ENCODE peak calls at places on chromosomes 5 and 9, in six cellular contexts. G, W, K, S, C and O are unnamed samples. For H3K4me1, the result is how much of the 10 kb centered on the place peaks cover.

GRCh38 chr9:92709240-92709639 is 39.3 kb upstream of the IPPK start:
- DNase-seq in W (no peak), C (no peak), G (no peak), K (no peak), S (no peak), O (no peak)

GRCh38 chr9:83266618-83267543 is 203.9 kb upstream of the RASEF start:
- DNase-seq in S (no peak), C (peak), G (no peak), K (peak), W (no peak), O (peak)

GRCh38 chr9:77021289-77021927 is 2.0 kb downstream of the FOXB2 start:
- DNase-seq in S (no peak), C (no peak), K (no peak), W (no peak), G (peak), O (no peak)

GRCh38 chr5:114634517-114634916 is 272.6 kb downstream of the KCNN2 start:
- DNase-seq in S (no peak), W (no peak), G (no peak), K (no peak), C (no peak), O (no peak)

GRCh38 chr5:107285772-107286171 is 385.0 kb downstream of the EFNA5 start:
- DNase-seq in K (no peak), C (no peak), W (no peak), S (no peak), G (no peak), O (no peak)

GRCh38 chr5:111231053-111231586 is 6.9 kb downstream of the CAMK4 start:
- DNase-seq in G (no peak), S (no peak), W (no peak), K (no peak), C (no peak), O (no peak)

GRCh38 chr5:81989204-81989603 is 17.4 kb downstream of the ATG10 start:
- DNase-seq in W (no peak), K (no peak), C (no peak), S (no peak), G (no peak), O (no peak)

GRCh38 chr9:34633851-34634550 is 3.6 kb downstream of the SIGMAR1 start:
- DNase-seq in C (no peak), S (no peak), K (peak), G (peak), W (peak), O (peak)

GRCh38 chr5:150734579-150735384 is 24.0 kb downstream of the DCTN4 start:
- DNase-seq in S (no peak), C (peak), G (no peak), K (peak), W (no peak), O (no peak)

GRCh38 chr9:120603601-120604000 is 23.6 kb upstream of the CDK5RAP2 start:
- DNase-seq in K (no peak), C (no peak), W (no peak), S (no peak), G (no peak), O (no peak)

GRCh38 chr9:18238254-18238653 is 235.7 kb upstream of the ADAMTSL1 start:
- DNase-seq in G (no peak), C (no peak), W (no peak), S (peak), K (no peak), O (no peak)

GRCh38 chr9:71783120-71783523 is 14.8 kb upstream of the CEMIP2 start:
- DNase-seq in G (no peak), C (no peak), S (peak), W (peak), K (peak), O (no peak)

GRCh38 chr5:79774171-79774854 is 84.7 kb downstream of the CMYA5 start:
- DNase-seq in W (peak), S (no peak), G (peak), C (no peak), K (no peak), O (no peak)

GRCh38 chr5:15476977-15477376 is 23.0 kb upstream of the FBXL7 start:
- DNase-seq in C (no peak), S (no peak), K (no peak), W (no peak), G (no peak), O (no peak)

GRCh38 chr9:1939926-1940368 is 75.2 kb upstream of the SMARCA2 start:
- DNase-seq in S (no peak), K (peak), G (peak), C (no peak), W (peak), O (no peak)

GRCh38 chr5:100647461-100648230 is 112.5 kb downstream of the FAM174A start:
- DNase-seq in C (peak), W (no peak), K (peak), S (peak), G (no peak), O (no peak)

GRCh38 chr9:83281306-83282255 is 218.6 kb upstream of the RASEF start:
- DNase-seq in G (peak), S (no peak), K (peak), W (no peak), C (peak), O (no peak)

GRCh38 chr9:89418882-89419641 is 78.9 kb downstream of the SEMA4D start:
- DNase-seq in C (no peak), S (no peak), G (no peak), W (no peak), K (no peak), O (no peak)

GRCh38 chr9:108973876-108974275 is 39.4 kb downstream of the CTNNAL1 start:
- DNase-seq in C (no peak), G (no peak), S (no peak), W (no peak), K (peak), O (no peak)

GRCh38 chr5:68433921-68434879 is 218.6 kb downstream of the PIK3R1 start:
- DNase-seq in C (peak), K (peak), W (peak), S (peak), G (no peak), O (peak)

GRCh38 chr9:75274781-75275180 is 186.5 kb downstream of the OSTF1 start:
- DNase-seq in K (no peak), S (no peak), G (no peak), W (no peak), C (no peak), O (no peak)

GRCh38 chr9:95810133-95810532 is 65.4 kb upstream of the ERCC6L2 start:
- DNase-seq in K (no peak), S (no peak), W (no peak), C (no peak), G (no peak), O (no peak)

GRCh38 chr9:137255448-137256114 is 454 bp downstream of the NELFB start:
- DNase-seq in S (no peak), C (no peak), K (peak), G (no peak), W (peak), O (peak)

GRCh38 chr5:11050596-11051304 is 289.7 kb upstream of the DAP start:
- DNase-seq in K (no peak), W (no peak), S (no peak), G (no peak), C (no peak), O (no peak)

GRCh38 chr5:168328804-168329203 is 37.4 kb downstream of the WWC1 start:
- DNase-seq in K (peak), C (no peak), W (peak), S (no peak), G (no peak), O (no peak)

GRCh38 chr9:76621011-76621410 is 143.2 kb upstream of the PCA3 start:
- DNase-seq in C (no peak), G (no peak), K (no peak), W (no peak), S (no peak), O (no peak)

GRCh38 chr9:78863531-78863930 is 566.6 kb downstream of the PSAT1 start:
- DNase-seq in S (no peak), W (no peak), K (no peak), C (no peak), G (no peak), O (no peak)

GRCh38 chr5:17374973-17375844 is 122.8 kb upstream of the TAF11L2 start:
- DNase-seq in S (peak), W (peak), C (no peak), K (peak), G (peak), O (no peak)

GRCh38 chr9:7721291-7721690 is 78.3 kb downstream of the DMAC1 start:
- DNase-seq in W (no peak), C (no peak), G (no peak), S (no peak), K (no peak), O (no peak)

GRCh38 chr9:21434202-21435014 is 5.8 kb upstream of the IFNA1 start:
- DNase-seq in S (no peak), K (peak), W (no peak), G (peak), C (no peak), O (no peak)

GRCh38 chr5:136174021-136174659 is 18.8 kb downstream of the SMIM32 start:
- DNase-seq in C (no peak), G (peak), S (no peak), K (peak), W (no peak), O (no peak)

DNA sequence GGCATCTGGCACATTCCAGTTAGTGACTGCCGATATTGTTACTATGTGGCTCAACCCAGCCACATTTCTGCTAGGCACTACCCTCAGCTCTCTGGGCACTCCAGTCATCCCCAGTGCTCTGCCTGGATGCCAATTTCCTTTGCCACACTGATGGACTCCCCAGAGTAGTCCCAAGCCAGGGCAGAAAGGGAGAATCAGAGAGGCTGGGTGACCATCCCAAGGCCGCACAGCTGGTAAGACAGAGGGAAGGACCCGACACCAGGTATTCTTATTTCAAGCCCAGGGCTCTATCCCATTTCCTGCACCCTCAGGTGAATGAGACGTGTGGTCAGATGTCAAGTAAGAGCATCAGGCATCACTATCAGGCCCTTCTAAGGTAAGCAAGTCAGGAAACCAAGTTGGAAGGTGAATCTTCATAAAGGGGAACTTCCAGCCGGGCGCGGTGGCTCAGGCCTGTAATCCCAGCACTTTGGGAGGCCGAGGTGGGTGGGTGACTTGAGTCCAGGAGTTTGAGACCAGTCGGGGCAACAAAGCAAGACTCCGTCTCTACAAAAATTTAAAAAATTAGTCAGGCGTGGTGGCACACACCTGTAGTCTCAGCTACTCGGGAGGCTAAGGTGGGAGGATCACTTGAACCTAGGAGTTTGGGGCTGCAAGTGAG is 38.6 kb downstream of the SH3PXD2B start:
- DNase-seq in G (no peak), W (no peak), K (no peak), C (no peak), S (no peak), O (peak)
- H3K4me1 ChIP-seq in G (half or more), W (under half), K (half or more), C (under half), S (half or more), O (half or more)

DNA sequence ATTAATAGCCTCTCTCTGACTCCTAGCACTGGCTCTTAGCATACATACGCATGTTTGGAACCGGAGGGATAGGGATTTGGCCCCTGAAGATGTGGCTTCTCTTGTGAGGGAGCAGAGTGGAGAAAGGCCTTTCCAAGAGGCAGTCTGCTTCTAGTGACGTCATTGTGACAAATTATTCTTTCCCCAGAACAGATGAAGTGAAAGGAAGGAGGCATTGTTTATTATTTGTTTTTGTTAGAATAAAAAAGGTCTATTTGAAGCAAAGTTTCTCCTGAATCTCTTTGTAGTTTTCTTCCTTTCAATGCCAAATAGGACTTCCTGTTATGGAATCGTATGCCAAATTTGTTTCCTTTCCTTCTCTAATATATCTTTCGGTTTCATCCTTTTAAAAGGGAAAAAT is 361.6 kb downstream of the ICE1 start:
- DNase-seq in G (no peak), S (no peak), W (no peak), C (no peak), K (no peak), O (no peak)
- H3K27ac ChIP-seq in G (no peak), S (no peak), W (no peak), C (peak), K (no peak), O (no peak)

GRCh38 chr5:61641748-61642565 is 309.9 kb downstream of the ZSWIM6 start:
- DNase-seq in W (no peak), K (no peak), C (no peak), G (no peak), S (no peak), O (no peak)
- TF ChIP-seq CTCF in W (no peak), K (no peak), C (no peak), G (peak), S (no peak), O (no peak)

DNA sequence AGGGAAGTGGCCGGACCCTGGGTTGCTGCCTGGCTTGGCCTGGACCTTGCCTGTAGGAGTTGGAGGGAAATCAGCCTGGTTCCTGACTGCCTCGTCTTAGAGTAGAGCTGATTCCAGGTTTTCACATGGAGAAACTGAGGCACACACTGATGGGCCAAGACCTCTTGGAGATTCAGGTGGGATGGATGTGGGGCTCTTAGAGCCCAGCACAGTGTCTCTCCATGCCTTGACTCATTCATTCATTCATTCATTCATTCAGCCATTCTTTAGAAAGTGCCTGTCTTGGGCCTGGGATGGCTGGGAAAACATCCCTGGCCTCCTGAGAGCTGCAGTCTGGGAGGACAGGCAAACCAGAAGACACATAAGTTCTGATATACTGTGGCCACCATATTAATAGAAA is 2.2 kb downstream of the LRRC8A start:
- DNase-seq in W (no peak), C (no peak), G (no peak), K (no peak), S (no peak), O (no peak)
- H3K4me1 ChIP-seq in W (under half), C (under half), G (under half), K (under half), S (under half), O (under half)

DNA sequence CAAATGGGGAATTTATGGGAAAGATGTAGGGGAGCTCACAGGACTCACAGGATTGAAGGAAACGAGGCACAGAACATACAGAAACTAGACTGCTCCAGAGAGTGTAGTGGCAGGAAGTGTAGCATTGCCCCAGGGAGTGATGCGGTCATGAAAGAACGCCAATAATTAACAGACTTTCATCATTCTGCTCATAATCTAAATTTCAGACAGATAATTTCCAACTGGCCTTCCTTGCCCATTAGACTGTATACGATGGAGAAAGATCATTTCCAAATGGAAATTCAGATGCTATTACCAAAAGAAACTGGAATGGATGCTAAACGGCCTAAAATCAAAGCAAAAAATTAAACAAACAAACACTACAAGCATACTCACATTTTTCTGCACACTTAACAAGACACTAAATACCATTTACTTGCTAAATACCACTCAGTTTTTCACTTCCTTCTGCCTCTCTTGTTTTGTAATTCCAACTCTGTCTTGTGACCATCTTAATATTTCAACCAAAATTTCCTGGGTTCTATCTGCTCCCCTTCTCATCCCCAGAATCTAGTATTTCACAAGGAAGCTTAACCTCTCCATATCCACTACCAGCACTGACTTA is 110.2 kb upstream of the LPAR1 start:
- DNase-seq in S (no peak), G (peak), C (no peak), K (no peak), W (no peak), O (no peak)
- H3K27ac ChIP-seq in S (no peak), G (no peak), C (peak), K (no peak), W (no peak), O (no peak)

DNA sequence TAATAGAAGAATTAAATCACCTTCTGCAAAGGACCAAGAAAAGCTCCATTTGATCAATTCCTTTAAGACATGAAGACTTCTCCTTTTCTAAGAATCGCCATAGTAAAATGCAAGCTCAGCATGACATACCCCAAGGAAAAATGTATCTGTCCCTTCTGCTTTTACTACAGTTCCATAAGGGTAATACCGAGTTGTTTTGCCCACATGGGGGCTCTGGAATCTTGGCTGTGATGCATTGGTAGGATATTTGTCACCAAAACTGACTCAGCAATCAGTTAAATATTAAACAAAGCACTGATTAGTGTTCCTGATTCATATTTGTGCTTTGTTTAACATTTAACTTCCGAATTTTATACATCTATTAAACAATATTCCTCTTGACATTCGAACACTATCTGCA is 24.3 kb upstream of the KCNIP1 start:
- DNase-seq in G (no peak), C (no peak), S (no peak), W (peak), K (peak), O (no peak)
- TF ChIP-seq CTCF in G (peak), C (no peak), S (peak), W (peak), K (no peak), O (no peak)

GRCh38 chr5:1483064-1483463 is 37.8 kb upstream of the SLC6A3 start:
- DNase-seq in C (no peak), K (no peak), S (no peak), W (no peak), G (no peak), O (no peak)
- H3K4me1 ChIP-seq in C (under half), K (under half), S (under half), W (under half), G (under half), O (under half)

DNA sequence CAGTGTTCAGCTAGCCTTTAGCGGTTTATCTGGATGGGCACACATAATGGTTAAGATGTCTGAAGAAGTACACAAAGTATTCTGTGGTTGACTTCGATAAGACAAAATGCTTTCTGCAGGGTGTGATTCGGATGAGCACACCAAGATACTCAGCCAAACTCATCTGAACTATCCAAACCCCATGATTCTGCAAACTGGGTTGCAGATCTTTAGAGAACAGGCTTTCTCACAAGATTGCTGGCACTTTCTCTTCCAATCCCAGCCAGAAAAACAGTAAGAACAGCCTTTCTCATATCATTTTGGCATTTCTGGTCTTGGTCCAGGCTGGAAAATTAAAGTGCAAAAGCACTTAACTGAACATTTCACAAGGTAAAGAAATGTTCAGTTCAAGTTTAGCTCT is 269.2 kb downstream of the NR2F1-AS1 start:
- DNase-seq in G (no peak), K (peak), S (no peak), W (no peak), C (no peak), O (no peak)
- H3K27ac ChIP-seq in G (no peak), K (no peak), S (no peak), W (no peak), C (no peak), O (no peak)